ENCODE peak calls at places on chromosomes 16 and 17, in ten cellular contexts. One of them, this sample, is unnamed.

GRCh38 chr16:31052131-31052530 is 18.8 kb downstream of the STX4 start:
- DNase-seq in activated CD4-positive, alpha-beta T cell treated with anti-CD3 and anti-CD28 coated beads for 36 hours: peak
- DNase-seq in NCI-H187: no peak
- DNase-seq in NCI-H1417: no peak
- DNase-seq in left ventricle myocardium inferior: no peak
- DNase-seq in dermis microvascular lymphatic vessel endothelial cell: no peak
- DNase-seq in Right ventricle myocardium superior: no peak
- DNase-seq in NCI-H1048: no peak
- DNase-seq in HCEC 1CT: peak
- DNase-seq in hepatic stellate cell: peak
- DNase-seq in this sample: peak

GRCh38 chr16:47779201-47780016 is 318.3 kb downstream of the PHKB start:
- DNase-seq in Right ventricle myocardium superior: no peak
- DNase-seq in hepatic stellate cell: peak
- DNase-seq in NCI-H187: no peak
- DNase-seq in NCI-H1048: no peak
- DNase-seq in left ventricle myocardium inferior: no peak
- DNase-seq in HCEC 1CT: no peak
- DNase-seq in dermis microvascular lymphatic vessel endothelial cell: no peak
- DNase-seq in NCI-H1417: no peak
- DNase-seq in activated CD4-positive, alpha-beta T cell treated with anti-CD3 and anti-CD28 coated beads for 36 hours: peak
- DNase-seq in this sample: peak

GRCh38 chr17:21235921-21236320 is 17.3 kb downstream of the NATD1 start:
- DNase-seq in dermis microvascular lymphatic vessel endothelial cell: no peak
- DNase-seq in Right ventricle myocardium superior: no peak
- DNase-seq in activated CD4-positive, alpha-beta T cell treated with anti-CD3 and anti-CD28 coated beads for 36 hours: no peak
- DNase-seq in NCI-H1048: no peak
- DNase-seq in NCI-H1417: no peak
- DNase-seq in NCI-H187: no peak
- DNase-seq in hepatic stellate cell: no peak
- DNase-seq in HCEC 1CT: no peak
- DNase-seq in left ventricle myocardium inferior: no peak
- DNase-seq in this sample: no peak

GRCh38 chr17:79135628-79136405 is 61.2 kb downstream of the ENGASE start:
- DNase-seq in hepatic stellate cell: no peak
- DNase-seq in NCI-H1048: no peak
- DNase-seq in NCI-H1417: no peak
- DNase-seq in dermis microvascular lymphatic vessel endothelial cell: no peak
- DNase-seq in NCI-H187: no peak
- DNase-seq in Right ventricle myocardium superior: no peak
- DNase-seq in left ventricle myocardium inferior: no peak
- DNase-seq in HCEC 1CT: no peak
- DNase-seq in activated CD4-positive, alpha-beta T cell treated with anti-CD3 and anti-CD28 coated beads for 36 hours: no peak
- DNase-seq in this sample: no peak

GRCh38 chr17:40763752-40764151 is 8.2 kb downstream of the KRT26 start:
- DNase-seq in dermis microvascular lymphatic vessel endothelial cell: no peak
- DNase-seq in NCI-H187: no peak
- DNase-seq in left ventricle myocardium inferior: no peak
- DNase-seq in HCEC 1CT: no peak
- DNase-seq in Right ventricle myocardium superior: no peak
- DNase-seq in activated CD4-positive, alpha-beta T cell treated with anti-CD3 and anti-CD28 coated beads for 36 hours: no peak
- DNase-seq in hepatic stellate cell: no peak
- DNase-seq in NCI-H1048: no peak
- DNase-seq in NCI-H1417: no peak
- DNase-seq in this sample: no peak

GRCh38 chr17:4534515-4534914 is 20.7 kb downstream of the MYBBP1A start:
- DNase-seq in NCI-H1048: no peak
- DNase-seq in Right ventricle myocardium superior: peak
- DNase-seq in hepatic stellate cell: no peak
- DNase-seq in dermis microvascular lymphatic vessel endothelial cell: no peak
- DNase-seq in left ventricle myocardium inferior: no peak
- DNase-seq in HCEC 1CT: no peak
- DNase-seq in NCI-H1417: no peak
- DNase-seq in NCI-H187: no peak
- DNase-seq in activated CD4-positive, alpha-beta T cell treated with anti-CD3 and anti-CD28 coated beads for 36 hours: no peak
- DNase-seq in this sample: peak

GRCh38 chr17:76922967-76923366 is 54.8 kb downstream of the MGAT5B start:
- DNase-seq in NCI-H1417: no peak
- DNase-seq in Right ventricle myocardium superior: no peak
- DNase-seq in activated CD4-positive, alpha-beta T cell treated with anti-CD3 and anti-CD28 coated beads for 36 hours: no peak
- DNase-seq in hepatic stellate cell: no peak
- DNase-seq in NCI-H1048: no peak
- DNase-seq in dermis microvascular lymphatic vessel endothelial cell: no peak
- DNase-seq in NCI-H187: no peak
- DNase-seq in HCEC 1CT: no peak
- DNase-seq in left ventricle myocardium inferior: no peak
- DNase-seq in this sample: no peak

GRCh38 chr17:61635913-61636432 is 45.0 kb upstream of the NACA2 start:
- DNase-seq in Right ventricle myocardium superior: no peak
- DNase-seq in NCI-H187: no peak
- DNase-seq in HCEC 1CT: peak
- DNase-seq in left ventricle myocardium inferior: no peak
- DNase-seq in activated CD4-positive, alpha-beta T cell treated with anti-CD3 and anti-CD28 coated beads for 36 hours: peak
- DNase-seq in dermis microvascular lymphatic vessel endothelial cell: peak
- DNase-seq in hepatic stellate cell: no peak
- DNase-seq in NCI-H1048: no peak
- DNase-seq in NCI-H1417: peak
- DNase-seq in this sample: peak

GRCh38 chr17:79570653-79571052 is 40.2 kb downstream of the RBFOX3 start:
- DNase-seq in hepatic stellate cell: no peak
- DNase-seq in activated CD4-positive, alpha-beta T cell treated with anti-CD3 and anti-CD28 coated beads for 36 hours: no peak
- DNase-seq in NCI-H1048: no peak
- DNase-seq in left ventricle myocardium inferior: no peak
- DNase-seq in NCI-H1417: no peak
- DNase-seq in Right ventricle myocardium superior: no peak
- DNase-seq in HCEC 1CT: no peak
- DNase-seq in dermis microvascular lymphatic vessel endothelial cell: no peak
- DNase-seq in NCI-H187: no peak
- DNase-seq in this sample: no peak

GRCh38 chr17:67239597-67239996 is 5.4 kb downstream of the HELZ start:
- DNase-seq in HCEC 1CT: peak
- DNase-seq in NCI-H187: no peak
- DNase-seq in dermis microvascular lymphatic vessel endothelial cell: no peak
- DNase-seq in left ventricle myocardium inferior: no peak
- DNase-seq in NCI-H1417: no peak
- DNase-seq in Right ventricle myocardium superior: no peak
- DNase-seq in hepatic stellate cell: no peak
- DNase-seq in activated CD4-positive, alpha-beta T cell treated with anti-CD3 and anti-CD28 coated beads for 36 hours: no peak
- DNase-seq in NCI-H1048: no peak
- DNase-seq in this sample: no peak

GRCh38 chr17:538096-538973 is 176.3 kb downstream of the VPS53 start:
- DNase-seq in Right ventricle myocardium superior: no peak
- DNase-seq in NCI-H187: no peak
- DNase-seq in NCI-H1417: peak
- DNase-seq in HCEC 1CT: no peak
- DNase-seq in NCI-H1048: no peak
- DNase-seq in hepatic stellate cell: no peak
- DNase-seq in left ventricle myocardium inferior: no peak
- DNase-seq in dermis microvascular lymphatic vessel endothelial cell: no peak
- DNase-seq in activated CD4-positive, alpha-beta T cell treated with anti-CD3 and anti-CD28 coated beads for 36 hours: no peak
- DNase-seq in this sample: peak

GRCh38 chr17:30812218-30813177 is 12.0 kb downstream of the CRLF3 start:
- DNase-seq in left ventricle myocardium inferior: no peak
- DNase-seq in activated CD4-positive, alpha-beta T cell treated with anti-CD3 and anti-CD28 coated beads for 36 hours: peak
- DNase-seq in HCEC 1CT: peak
- DNase-seq in hepatic stellate cell: no peak
- DNase-seq in NCI-H1417: no peak
- DNase-seq in dermis microvascular lymphatic vessel endothelial cell: no peak
- DNase-seq in NCI-H187: no peak
- DNase-seq in Right ventricle myocardium superior: no peak
- DNase-seq in NCI-H1048: no peak
- DNase-seq in this sample: no peak

GRCh38 chr16:47713225-47713595 is 252.1 kb downstream of the PHKB start:
- DNase-seq in HCEC 1CT: peak
- DNase-seq in dermis microvascular lymphatic vessel endothelial cell: no peak
- DNase-seq in NCI-H1417: no peak
- DNase-seq in activated CD4-positive, alpha-beta T cell treated with anti-CD3 and anti-CD28 coated beads for 36 hours: peak
- DNase-seq in left ventricle myocardium inferior: no peak
- DNase-seq in hepatic stellate cell: peak
- DNase-seq in Right ventricle myocardium superior: no peak
- DNase-seq in NCI-H187: no peak
- DNase-seq in NCI-H1048: no peak
- DNase-seq in this sample: peak

GRCh38 chr17:82931696-82932060 is 91.9 kb upstream of the ZNF750 start:
- DNase-seq in activated CD4-positive, alpha-beta T cell treated with anti-CD3 and anti-CD28 coated beads for 36 hours: no peak
- DNase-seq in left ventricle myocardium inferior: peak
- DNase-seq in Right ventricle myocardium superior: peak
- DNase-seq in NCI-H1048: no peak
- DNase-seq in hepatic stellate cell: peak
- DNase-seq in NCI-H187: no peak
- DNase-seq in dermis microvascular lymphatic vessel endothelial cell: no peak
- DNase-seq in HCEC 1CT: peak
- DNase-seq in NCI-H1417: no peak
- DNase-seq in this sample: no peak

GRCh38 chr17:73283250-73283649 is 21.6 kb upstream of the CPSF4L start:
- DNase-seq in dermis microvascular lymphatic vessel endothelial cell: no peak
- DNase-seq in NCI-H1417: no peak
- DNase-seq in left ventricle myocardium inferior: no peak
- DNase-seq in HCEC 1CT: no peak
- DNase-seq in NCI-H1048: no peak
- DNase-seq in NCI-H187: no peak
- DNase-seq in hepatic stellate cell: no peak
- DNase-seq in activated CD4-positive, alpha-beta T cell treated with anti-CD3 and anti-CD28 coated beads for 36 hours: no peak
- DNase-seq in Right ventricle myocardium superior: no peak
- DNase-seq in this sample: no peak

GRCh38 chr16:1706386-1707192 is 594 bp downstream of the MAPK8IP3 start:
- DNase-seq in dermis microvascular lymphatic vessel endothelial cell: peak
- DNase-seq in NCI-H187: no peak
- DNase-seq in activated CD4-positive, alpha-beta T cell treated with anti-CD3 and anti-CD28 coated beads for 36 hours: peak
- DNase-seq in NCI-H1048: no peak
- DNase-seq in Right ventricle myocardium superior: peak
- DNase-seq in NCI-H1417: no peak
- DNase-seq in hepatic stellate cell: peak
- DNase-seq in left ventricle myocardium inferior: no peak
- DNase-seq in HCEC 1CT: peak
- DNase-seq in this sample: peak

GRCh38 chr16:66940236-66940635 is 4.9 kb downstream of the CES2 start:
- DNase-seq in hepatic stellate cell: no peak
- DNase-seq in NCI-H187: no peak
- DNase-seq in NCI-H1417: no peak
- DNase-seq in activated CD4-positive, alpha-beta T cell treated with anti-CD3 and anti-CD28 coated beads for 36 hours: no peak
- DNase-seq in HCEC 1CT: no peak
- DNase-seq in left ventricle myocardium inferior: no peak
- DNase-seq in NCI-H1048: no peak
- DNase-seq in dermis microvascular lymphatic vessel endothelial cell: no peak
- DNase-seq in Right ventricle myocardium superior: no peak
- DNase-seq in this sample: no peak

GRCh38 chr17:77619851-77620250 is 338.7 kb upstream of the TNRC6C start:
- DNase-seq in NCI-H187: no peak
- DNase-seq in activated CD4-positive, alpha-beta T cell treated with anti-CD3 and anti-CD28 coated beads for 36 hours: no peak
- DNase-seq in NCI-H1048: no peak
- DNase-seq in Right ventricle myocardium superior: no peak
- DNase-seq in HCEC 1CT: peak
- DNase-seq in NCI-H1417: no peak
- DNase-seq in hepatic stellate cell: peak
- DNase-seq in dermis microvascular lymphatic vessel endothelial cell: no peak
- DNase-seq in left ventricle myocardium inferior: no peak
- DNase-seq in this sample: no peak

GRCh38 chr16:55842369-55843104 is 9.6 kb upstream of the CES1 start:
- DNase-seq in activated CD4-positive, alpha-beta T cell treated with anti-CD3 and anti-CD28 coated beads for 36 hours: peak
- DNase-seq in NCI-H187: peak
- DNase-seq in NCI-H1048: no peak
- DNase-seq in hepatic stellate cell: peak
- DNase-seq in NCI-H1417: peak
- DNase-seq in dermis microvascular lymphatic vessel endothelial cell: peak
- DNase-seq in left ventricle myocardium inferior: no peak
- DNase-seq in HCEC 1CT: peak
- DNase-seq in Right ventricle myocardium superior: no peak
- DNase-seq in this sample: peak

GRCh38 chr16:81493755-81494433 is 49.3 kb downstream of the CMIP start:
- DNase-seq in NCI-H1417: no peak
- DNase-seq in hepatic stellate cell: peak
- DNase-seq in NCI-H1048: no peak
- DNase-seq in HCEC 1CT: peak
- DNase-seq in NCI-H187: no peak
- DNase-seq in activated CD4-positive, alpha-beta T cell treated with anti-CD3 and anti-CD28 coated beads for 36 hours: peak
- DNase-seq in left ventricle myocardium inferior: no peak
- DNase-seq in dermis microvascular lymphatic vessel endothelial cell: peak
- DNase-seq in Right ventricle myocardium superior: no peak
- DNase-seq in this sample: peak

GRCh38 chr17:8408371-8408770 is 10.7 kb upstream of the RNF222 start:
- DNase-seq in left ventricle myocardium inferior: no peak
- DNase-seq in activated CD4-positive, alpha-beta T cell treated with anti-CD3 and anti-CD28 coated beads for 36 hours: no peak
- DNase-seq in NCI-H187: no peak
- DNase-seq in dermis microvascular lymphatic vessel endothelial cell: no peak
- DNase-seq in NCI-H1048: no peak
- DNase-seq in HCEC 1CT: no peak
- DNase-seq in Right ventricle myocardium superior: no peak
- DNase-seq in NCI-H1417: no peak
- DNase-seq in hepatic stellate cell: no peak
- DNase-seq in this sample: no peak

GRCh38 chr17:44086364-44087311 is 16.1 kb downstream of the G6PC3 start:
- DNase-seq in NCI-H187: no peak
- DNase-seq in activated CD4-positive, alpha-beta T cell treated with anti-CD3 and anti-CD28 coated beads for 36 hours: peak
- DNase-seq in NCI-H1048: no peak
- DNase-seq in Right ventricle myocardium superior: no peak
- DNase-seq in dermis microvascular lymphatic vessel endothelial cell: no peak
- DNase-seq in NCI-H1417: no peak
- DNase-seq in hepatic stellate cell: peak
- DNase-seq in left ventricle myocardium inferior: no peak
- DNase-seq in HCEC 1CT: peak
- DNase-seq in this sample: peak

GRCh38 chr17:77375917-77376651 is 235.3 kb downstream of the SEC14L1 start:
- DNase-seq in dermis microvascular lymphatic vessel endothelial cell: no peak
- DNase-seq in NCI-H1417: no peak
- DNase-seq in NCI-H1048: no peak
- DNase-seq in activated CD4-positive, alpha-beta T cell treated with anti-CD3 and anti-CD28 coated beads for 36 hours: peak
- DNase-seq in left ventricle myocardium inferior: no peak
- DNase-seq in NCI-H187: no peak
- DNase-seq in hepatic stellate cell: no peak
- DNase-seq in HCEC 1CT: no peak
- DNase-seq in Right ventricle myocardium superior: no peak
- DNase-seq in this sample: no peak

GRCh38 chr17:35243459-35244204 is 760 bp downstream of the SLFN5 start:
- DNase-seq in NCI-H1048: no peak
- DNase-seq in hepatic stellate cell: peak
- DNase-seq in HCEC 1CT: peak
- DNase-seq in dermis microvascular lymphatic vessel endothelial cell: no peak
- DNase-seq in NCI-H1417: peak
- DNase-seq in NCI-H187: no peak
- DNase-seq in activated CD4-positive, alpha-beta T cell treated with anti-CD3 and anti-CD28 coated beads for 36 hours: peak
- DNase-seq in left ventricle myocardium inferior: peak
- DNase-seq in Right ventricle myocardium superior: peak
- DNase-seq in this sample: peak

GRCh38 chr16:17213974-17214373 is 256.8 kb downstream of the XYLT1 start:
- DNase-seq in NCI-H1048: no peak
- DNase-seq in Right ventricle myocardium superior: no peak
- DNase-seq in activated CD4-positive, alpha-beta T cell treated with anti-CD3 and anti-CD28 coated beads for 36 hours: no peak
- DNase-seq in hepatic stellate cell: no peak
- DNase-seq in NCI-H1417: no peak
- DNase-seq in left ventricle myocardium inferior: no peak
- DNase-seq in HCEC 1CT: no peak
- DNase-seq in NCI-H187: no peak
- DNase-seq in dermis microvascular lymphatic vessel endothelial cell: no peak
- DNase-seq in this sample: no peak

GRCh38 chr17:6019959-6020358 is 50.2 kb upstream of the WSCD1 start:
- DNase-seq in HCEC 1CT: no peak
- DNase-seq in left ventricle myocardium inferior: no peak
- DNase-seq in NCI-H1048: no peak
- DNase-seq in activated CD4-positive, alpha-beta T cell treated with anti-CD3 and anti-CD28 coated beads for 36 hours: peak
- DNase-seq in dermis microvascular lymphatic vessel endothelial cell: no peak
- DNase-seq in NCI-H1417: no peak
- DNase-seq in Right ventricle myocardium superior: no peak
- DNase-seq in NCI-H187: no peak
- DNase-seq in hepatic stellate cell: no peak
- DNase-seq in this sample: no peak

GRCh38 chr17:18031955-18032354 is 7.0 kb downstream of the ATPAF2 start:
- DNase-seq in dermis microvascular lymphatic vessel endothelial cell: peak
- DNase-seq in NCI-H187: no peak
- DNase-seq in NCI-H1048: no peak
- DNase-seq in activated CD4-positive, alpha-beta T cell treated with anti-CD3 and anti-CD28 coated beads for 36 hours: no peak
- DNase-seq in HCEC 1CT: peak
- DNase-seq in Right ventricle myocardium superior: no peak
- DNase-seq in NCI-H1417: no peak
- DNase-seq in hepatic stellate cell: no peak
- DNase-seq in left ventricle myocardium inferior: no peak
- DNase-seq in this sample: no peak

GRCh38 chr17:60832206-60832605 is 154.6 kb downstream of the BCAS3 start:
- DNase-seq in NCI-H1048: no peak
- DNase-seq in left ventricle myocardium inferior: no peak
- DNase-seq in NCI-H187: no peak
- DNase-seq in dermis microvascular lymphatic vessel endothelial cell: no peak
- DNase-seq in Right ventricle myocardium superior: no peak
- DNase-seq in HCEC 1CT: no peak
- DNase-seq in NCI-H1417: no peak
- DNase-seq in activated CD4-positive, alpha-beta T cell treated with anti-CD3 and anti-CD28 coated beads for 36 hours: no peak
- DNase-seq in hepatic stellate cell: no peak
- DNase-seq in this sample: no peak

This sample was measured in NB4.